ENCODE peak calls at places on chromosomes 7 and 10, in nine cellular contexts. C is MM.1S; O is CD4-positive, alpha-beta memory T cell; F is colonic mucosa; R is kidney; L is gastrocnemius medialis; B is thoracic aorta; Y is adrenal gland; K is pancreas. A is an unnamed sample.

GRCh38 chr10:15571570-15571969 is 148.2 kb downstream of the ITGA8 start:
- DNase-seq in F (no peak), R (peak; percentile 82), K (peak; percentile 23), L (no peak), C (no peak), B (peak; percentile 25), Y (peak; percentile 56), O (no peak), A (peak; percentile 81)

GRCh38 chr7:2123916-2124315 is 108.8 kb downstream of the MAD1L1 start:
- DNase-seq in B (no peak), R (no peak), K (no peak), O (no peak), Y (no peak), C (no peak), L (no peak), F (no peak), A (no peak)

GRCh38 chr10:74177140-74177677 is 26.2 kb downstream of the ADK start:
- DNase-seq in Y (peak; percentile 59), C (no peak), R (peak; percentile 82), K (peak; percentile 61), B (no peak), F (peak; percentile 50), O (no peak), L (peak; percentile 27), A (no peak)

GRCh38 chr7:143379607-143380263 is 1.4 kb upstream of the ZYX start:
- DNase-seq in R (peak; percentile 6), B (no peak), Y (no peak), K (no peak), C (no peak), F (no peak), O (no peak), L (no peak), A (no peak)

GRCh38 chr7:137755846-137756685 is 90.7 kb downstream of the DGKI start:
- DNase-seq in R (no peak), C (no peak), L (no peak), K (no peak), B (no peak), Y (no peak), O (no peak), F (no peak), A (no peak)

GRCh38 chr10:92014620-92015019 is 91.0 kb downstream of the BTAF1 start:
- DNase-seq in B (no peak), O (no peak), R (no peak), L (no peak), Y (no peak), C (no peak), F (no peak), K (no peak), A (no peak)

GRCh38 chr7:105800442-105800841 is 76.0 kb downstream of the ATXN7L1 start:
- DNase-seq in R (no peak), L (no peak), F (no peak), Y (no peak), B (no peak), C (no peak), K (no peak), O (no peak), A (no peak)

GRCh38 chr10:58573970-58574538 is 61.4 kb downstream of the BICC1 start:
- DNase-seq in Y (no peak), O (no peak), F (no peak), K (no peak), L (no peak), B (no peak), R (no peak), C (no peak), A (no peak)

GRCh38 chr10:100007239-100008141 is 2.3 kb downstream of the DNMBP start:
- DNase-seq in R (no peak), B (no peak), C (no peak), L (no peak), K (no peak), F (no peak), Y (no peak), O (no peak), A (no peak)

GRCh38 chr10:37496061-37496460 is 361.3 kb downstream of the ZNF248 start:
- DNase-seq in K (no peak), B (no peak), F (no peak), O (no peak), L (no peak), C (no peak), R (no peak), Y (no peak), A (no peak)

DNA sequence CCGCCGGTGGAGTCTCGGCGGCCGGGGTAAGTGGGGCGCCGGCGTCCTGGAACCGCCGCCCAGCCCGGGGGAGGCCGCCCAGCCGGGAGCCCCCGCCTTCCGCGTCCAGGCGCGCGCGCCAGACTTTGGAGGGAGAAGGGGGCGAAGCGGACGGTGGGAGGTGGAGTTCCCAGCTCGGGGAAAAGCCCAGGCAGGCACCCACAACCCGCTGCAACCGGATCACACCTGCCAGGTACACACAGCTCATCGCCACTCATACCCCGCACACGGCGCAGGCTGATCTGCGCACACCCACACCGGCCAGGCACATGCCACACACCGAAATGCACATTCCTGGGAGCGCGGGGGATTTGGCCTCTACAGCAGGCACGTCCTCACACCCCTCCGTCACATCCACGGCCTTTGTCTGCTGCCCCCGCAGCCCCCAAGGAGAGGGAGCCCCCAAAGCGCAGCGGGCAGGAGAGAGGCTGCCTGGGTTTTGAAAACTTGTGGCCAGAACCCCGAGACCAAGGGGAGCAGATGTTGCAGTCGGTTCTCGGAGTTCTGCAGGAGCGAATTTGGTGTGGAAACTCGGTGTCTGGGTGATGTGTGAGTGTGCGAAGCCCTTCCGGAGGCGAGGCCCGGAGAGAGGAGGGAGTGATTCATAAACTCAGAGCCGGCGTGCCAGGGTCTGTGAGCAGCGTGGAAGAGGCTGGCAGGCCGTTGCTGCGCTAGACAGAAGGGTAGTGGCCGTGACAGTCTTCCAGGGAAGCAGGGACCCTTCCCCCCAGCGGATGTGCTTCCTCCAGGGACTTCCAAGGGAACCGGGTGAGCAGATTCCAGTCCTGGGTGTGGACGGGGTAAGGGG is 697 bp downstream of the CHST3 start:
- DNase-seq in C (no peak), B (no peak), F (peak; percentile 53), R (peak; percentile 89), K (no peak), L (peak; percentile 60), O (no peak), Y (peak; percentile 85), A (no peak)
- H3K27ac ChIP-seq in C (no peak overlapping the region), B (peak overlapping the region; percentile 98), F (peak overlapping the region; percentile 77), R (peak overlapping the region; percentile 93), K (peak overlapping the region; percentile 26), L (peak overlapping the region; percentile 97), O (no peak overlapping the region), Y (peak overlapping the region; percentile 87), A (peak overlapping the region; percentile 97)

GRCh38 chr10:10431422-10432066 is 586.1 kb upstream of the CELF2 start:
- DNase-seq in F (no peak), R (no peak), Y (no peak), C (no peak), K (no peak), L (no peak), O (no peak), B (no peak), A (no peak)
- H3K4me3 ChIP-seq in F (no peak overlapping the region), R (no peak overlapping the region), Y (no peak overlapping the region), C (no peak overlapping the region), K (no peak overlapping the region), L (no peak overlapping the region), O (no peak overlapping the region), B (no peak overlapping the region), A (no peak overlapping the region)

DNA sequence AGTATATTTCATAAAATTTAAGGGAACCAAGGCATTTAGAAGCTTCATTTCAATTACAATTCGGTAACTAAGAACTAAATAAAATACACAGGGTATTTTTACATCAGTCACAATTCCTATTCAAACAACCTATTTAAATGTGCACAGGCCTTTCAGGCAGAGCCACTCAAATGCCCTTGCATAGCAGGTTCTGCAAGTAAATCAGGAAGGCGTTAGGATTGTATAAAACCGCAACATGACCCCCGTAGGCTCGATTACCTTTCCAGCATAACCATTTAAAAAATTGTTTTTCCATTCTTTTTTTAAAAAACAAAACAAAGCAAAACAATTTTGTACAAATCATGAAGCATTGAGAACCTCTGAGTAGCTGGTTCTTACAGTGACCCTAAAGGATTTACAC is 289.9 kb upstream of the SP8 start:
- DNase-seq in Y (no peak), B (no peak), L (no peak), F (peak; percentile 60), O (no peak), R (no peak), K (no peak), C (no peak), A (no peak)
- H3K4me1 ChIP-seq in Y (no peaks in the 10 kb centered on the region), B (no peaks in the 10 kb centered on the region), L (no peaks in the 10 kb centered on the region), F (no peaks in the 10 kb centered on the region), O (no peaks in the 10 kb centered on the region), R (no peaks in the 10 kb centered on the region), K (no peaks in the 10 kb centered on the region), C (no peaks in the 10 kb centered on the region), A (peaks cover 6% of the 10 kb centered on the region)

GRCh38 chr7:159031135-159031701 is 113.4 kb downstream of the VIPR2 start:
- DNase-seq in O (no peak), Y (no peak), C (no peak), R (peak; percentile 95), B (no peak), K (no peak), L (peak; percentile 36), F (no peak), A (no peak)
- H3K27ac ChIP-seq in O (no peak overlapping the region), Y (no peak overlapping the region), C (no peak overlapping the region), R (peak overlapping the region; percentile 82), B (peak overlapping the region; percentile 96), K (peak overlapping the region; percentile 55), L (peak overlapping the region; percentile 78), F (peak overlapping the region; percentile 36), A (no peak overlapping the region)

DNA sequence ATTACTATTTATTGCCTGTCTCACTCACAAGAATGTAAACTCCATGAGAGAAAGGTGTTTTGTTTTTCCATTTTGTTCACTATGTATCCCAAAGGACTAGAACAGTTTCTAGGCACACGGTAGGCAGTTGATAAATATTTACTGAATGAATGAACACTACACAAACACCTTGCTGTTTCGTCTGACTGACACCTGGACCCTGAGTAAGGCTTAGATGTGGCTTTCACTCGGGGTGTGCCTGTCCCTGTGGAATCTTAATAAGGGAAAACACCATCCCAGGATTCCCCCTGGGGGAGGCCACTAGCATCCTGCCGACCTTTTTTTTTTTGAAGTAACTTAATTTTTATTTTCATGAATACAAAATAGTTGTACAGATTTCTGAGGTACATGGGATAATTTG is 66.6 kb upstream of the STEAP1B start:
- DNase-seq in K (no peak), Y (no peak), R (no peak), C (no peak), F (no peak), L (no peak), O (no peak), B (no peak), A (no peak)
- H3K4me3 ChIP-seq in K (no peak overlapping the region), Y (no peak overlapping the region), R (no peak overlapping the region), C (no peak overlapping the region), F (no peak overlapping the region), L (no peak overlapping the region), O (no peak overlapping the region), B (no peak overlapping the region), A (no peak overlapping the region)

GRCh38 chr10:119026301-119027110 is 3.0 kb upstream of the NANOS1 start:
- DNase-seq in B (no peak), R (peak; percentile 78), C (no peak), L (no peak), O (no peak), F (no peak), K (no peak), Y (no peak), A (no peak)
- H3K4me1 ChIP-seq in B (peaks cover 16% of the 10 kb centered on the region), R (no peaks in the 10 kb centered on the region), C (no peaks in the 10 kb centered on the region), L (peaks cover 20% of the 10 kb centered on the region), O (peaks cover 7% of the 10 kb centered on the region), F (peaks cover 9% of the 10 kb centered on the region), K (no peaks in the 10 kb centered on the region), Y (peaks cover 12% of the 10 kb centered on the region), A (peaks cover 31% of the 10 kb centered on the region)

DNA sequence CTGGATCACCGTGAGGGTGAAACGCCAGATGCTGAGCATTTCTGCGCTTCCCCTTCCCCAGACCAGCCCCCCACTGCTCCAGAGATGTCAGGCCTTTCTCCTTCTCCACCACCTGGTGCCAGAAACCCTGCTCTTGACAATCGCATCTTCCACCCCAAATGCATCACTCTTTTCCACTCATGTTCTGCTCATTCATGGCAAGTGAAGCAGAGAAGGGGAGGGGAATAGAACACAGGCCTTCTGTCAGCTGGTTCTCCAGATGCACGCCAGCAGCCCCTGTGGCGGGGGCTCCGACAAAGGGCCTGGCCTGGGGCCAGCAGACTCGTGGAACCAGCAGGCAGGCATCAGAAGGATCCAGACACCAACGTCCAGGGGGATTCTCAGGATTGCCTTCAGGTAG is 68.5 kb upstream of the SVIL start:
- DNase-seq in O (no peak), L (no peak), R (no peak), Y (no peak), F (no peak), B (no peak), C (no peak), K (peak; percentile 27), A (no peak)
- H3K27ac ChIP-seq in O (peak overlapping the region; percentile 43), L (no peak overlapping the region), R (no peak overlapping the region), Y (no peak overlapping the region), F (no peak overlapping the region), B (peak overlapping the region; percentile 55), C (no peak overlapping the region), K (no peak overlapping the region), A (no peak overlapping the region)

A was measured in RWPE2.